ENCODE peak calls at places on chromosomes 11 and 22, in four cellular contexts. L, K, T and J are unnamed samples.

GRCh38 chr11:40290031-40290650 is 1169.3 kb downstream of the LRRC4C start:
- DNase-seq in L (no peak), K (no peak), T (no peak), J (no peak)

GRCh38 chr22:49328076-49328475 is 499.6 kb downstream of the BRD1 start:
- DNase-seq in L (no peak), K (no peak), T (no peak), J (no peak)

GRCh38 chr22:41687901-41688364 is 734 bp downstream of the SNU13 start:
- DNase-seq in L (no peak), K (peak; percentile 54), T (no peak), J (no peak)

GRCh38 chr11:494761-495536 is 12.1 kb downstream of the RNH1 start:
- DNase-seq in L (no peak), K (no peak), T (no peak), J (no peak)

GRCh38 chr11:26820739-26821138 is 98.9 kb upstream of the SLC5A12 start:
- DNase-seq in L (no peak), K (no peak), T (no peak), J (no peak)

GRCh38 chr22:38513063-38513462 is 7.0 kb upstream of the DDX17 start:
- DNase-seq in L (no peak), K (peak; percentile 31), T (peak; percentile 42), J (peak; percentile 63)

GRCh38 chr11:63698976-63699733 is 17.9 kb downstream of the RTN3 start:
- DNase-seq in L (no peak), K (no peak), T (no peak), J (no peak)

GRCh38 chr11:83979593-83979992 is 693.4 kb upstream of the CCDC90B start:
- DNase-seq in L (no peak), K (no peak), T (no peak), J (no peak)

GRCh38 chr11:75350743-75351540 is 519 bp downstream of the ARRB1 start:
- DNase-seq in L (no peak), K (peak; percentile 61), T (no peak), J (peak; percentile 56)

GRCh38 chr11:72233056-72233772 is 8.6 kb downstream of the INPPL1 start:
- DNase-seq in L (no peak), K (no peak), T (no peak), J (no peak)

GRCh38 chr22:17007257-17007656 is 765 bp downstream of the GAB4 start:
- DNase-seq in L (no peak), K (no peak), T (no peak), J (no peak)

GRCh38 chr22:38180841-38181452 is 683 bp downstream of the PLA2G6 start:
- DNase-seq in L (no peak), K (peak; percentile 48), T (no peak), J (no peak)

GRCh38 chr11:75475767-75476650 is 43.0 kb upstream of the KLHL35 start:
- DNase-seq in L (no peak), K (no peak), T (no peak), J (no peak)

GRCh38 chr11:78365381-78365792 is 52.2 kb downstream of the GAB2 start:
- DNase-seq in L (no peak), K (no peak), T (peak; percentile 13), J (peak; percentile 67)

GRCh38 chr22:17789379-17790200 is 15.3 kb upstream of the BID start:
- DNase-seq in L (no peak), K (no peak), T (no peak), J (no peak)

GRCh38 chr11:93225642-93226041 is 27.9 kb upstream of the SLC36A4 start:
- DNase-seq in L (no peak), K (no peak), T (no peak), J (no peak)

GRCh38 chr11:111602865-111603632 is 800 bp downstream of the SIK2 start:
- DNase-seq in L (no peak), K (peak; percentile 43), T (no peak), J (peak; percentile 50)

GRCh38 chr11:56404393-56404792 is 8.1 kb upstream of the OR5AL1 start:
- DNase-seq in L (no peak), K (no peak), T (no peak), J (no peak)

GRCh38 chr11:12871788-12872321 is 137.3 kb upstream of the RASSF10 start:
- DNase-seq in L (no peak), K (no peak), T (no peak), J (no peak)

GRCh38 chr11:36425593-36426206 is 84.4 kb downstream of the TRAF6 start:
- DNase-seq in L (no peak), K (no peak), T (no peak), J (no peak)

GRCh38 chr11:19935507-19935906 is 222.9 kb downstream of the NAV2 start:
- DNase-seq in L (no peak), K (no peak), T (no peak), J (peak; percentile 46)

GRCh38 chr11:28834877-28835276 is 726.7 kb downstream of the METTL15 start:
- DNase-seq in L (no peak), K (no peak), T (no peak), J (no peak)

GRCh38 chr11:9075441-9076000 is 15.9 kb downstream of the SCUBE2 start:
- DNase-seq in L (no peak), K (no peak), T (no peak), J (no peak)

GRCh38 chr11:110069158-110069737 is 23.9 kb upstream of the ZC3H12C start:
- DNase-seq in L (no peak), K (no peak), T (no peak), J (no peak)

GRCh38 chr22:25650834-25651233 is 86.4 kb downstream of the GRK3 start:
- DNase-seq in L (peak; percentile 24), K (no peak), T (no peak), J (no peak)

GRCh38 chr22:45722006-45722405 is 50.4 kb downstream of the ATXN10 start:
- DNase-seq in L (peak; percentile 13), K (no peak), T (no peak), J (no peak)

GRCh38 chr22:45718391-45718790 is 46.8 kb downstream of the ATXN10 start:
- DNase-seq in L (no peak), K (no peak), T (no peak), J (no peak)

GRCh38 chr22:45720875-45721378 is 49.3 kb downstream of the ATXN10 start:
- DNase-seq in L (no peak), K (no peak), T (no peak), J (no peak)

GRCh38 chr22:45717787-45718186 is 46.2 kb downstream of the ATXN10 start:
- DNase-seq in L (no peak), K (no peak), T (no peak), J (no peak)
- TF ChIP-seq NR2C2 in L (no peak), K (no peak), T (no peak), J (no peak)

DNA sequence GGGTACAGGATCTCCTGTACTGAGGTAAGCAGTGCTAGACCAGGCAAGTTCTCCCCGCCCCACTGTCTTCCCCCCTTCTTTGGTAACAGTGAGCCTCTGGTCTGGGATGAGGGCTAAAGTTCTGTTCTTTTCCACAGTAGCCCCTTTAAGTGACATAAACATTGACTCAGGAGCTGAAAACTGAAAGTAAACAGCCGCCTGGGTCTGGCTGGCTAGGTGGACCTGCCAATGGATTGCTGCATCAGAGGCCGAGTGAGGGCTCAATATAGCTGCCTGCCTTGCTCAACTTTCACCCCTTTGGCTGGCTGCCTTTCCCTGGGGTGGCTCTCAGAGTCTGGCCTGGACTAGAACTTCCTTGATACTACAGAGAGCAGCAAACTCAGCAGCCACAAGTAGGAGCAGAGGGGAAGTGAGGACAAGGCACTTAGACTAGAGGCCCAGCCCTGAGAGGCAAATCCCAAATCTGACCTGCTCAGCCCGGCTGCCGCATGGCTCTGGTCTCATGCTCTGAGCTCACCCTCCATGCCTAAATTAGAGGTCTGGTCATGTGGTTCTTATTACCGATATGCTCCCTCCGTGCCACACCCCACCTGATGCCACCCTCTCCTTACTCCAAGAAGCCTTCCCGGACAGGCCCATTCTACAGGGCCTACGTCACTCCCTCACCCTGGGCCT is 9.6 kb upstream of the UCP3 start:
- DNase-seq in L (no peak), K (no peak), T (peak; percentile 89), J (no peak)
- TF ChIP-seq MAX in L (no peak), K (no peak), T (peak; percentile 53), J (no peak)

DNA sequence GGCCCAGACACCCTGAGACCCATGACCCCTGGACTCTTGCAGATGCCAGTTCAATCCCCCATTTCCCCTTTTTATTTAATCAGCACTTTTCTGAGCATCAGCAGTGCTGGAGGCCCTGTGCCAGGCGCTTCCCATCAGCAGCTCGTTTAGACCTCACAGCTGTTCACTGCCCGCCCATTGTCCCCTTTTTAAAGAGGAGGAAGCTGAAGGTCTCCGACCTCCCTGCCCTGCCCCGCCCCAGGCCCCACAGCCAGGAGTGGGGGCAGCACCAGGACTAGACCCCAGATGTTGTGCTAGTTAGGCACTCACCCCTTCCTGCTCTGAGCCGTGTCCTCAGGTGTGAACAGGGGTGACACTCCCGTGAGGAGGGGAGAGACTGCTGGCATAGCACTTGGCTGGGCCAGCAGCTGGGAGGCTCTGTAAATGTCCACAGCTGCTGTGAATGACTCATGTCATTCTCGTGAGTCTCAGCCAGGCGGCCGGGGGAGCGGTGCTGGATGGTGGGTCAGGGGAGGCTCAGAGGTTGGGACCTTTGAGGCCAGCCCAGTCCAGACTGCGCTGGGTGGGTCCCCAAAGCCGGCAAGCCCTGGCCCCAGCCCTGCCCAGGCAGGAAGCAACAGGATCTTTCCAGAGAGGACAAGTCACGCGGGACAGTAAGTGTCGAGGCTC is 19.9 kb downstream of the EMID1 start:
- DNase-seq in L (no peak), K (no peak), T (no peak), J (no peak)
- TF ChIP-seq NR2C2 in L (no peak), K (no peak), T (no peak), J (no peak)

GRCh38 chr11:132853886-132854285 is 678.4 kb downstream of the OPCML start:
- DNase-seq in L (no peak), K (no peak), T (no peak), J (no peak)

GRCh38 chr11:132855516-132855915 is 676.8 kb downstream of the OPCML start:
- DNase-seq in L (no peak), K (no peak), T (no peak), J (no peak)

GRCh38 chr11:132850106-132850505 is 682.2 kb downstream of the OPCML start:
- DNase-seq in L (no peak), K (no peak), T (no peak), J (no peak)

GRCh38 chr11:132851247-132851646 is 681.1 kb downstream of the OPCML start:
- DNase-seq in L (no peak), K (no peak), T (no peak), J (no peak)

GRCh38 chr11:132852361-132852760 is 679.9 kb downstream of the OPCML start:
- DNase-seq in L (no peak), K (no peak), T (no peak), J (no peak)
- TF ChIP-seq MAX in L (no peak), K (no peak), T (no peak), J (no peak)

DNA sequence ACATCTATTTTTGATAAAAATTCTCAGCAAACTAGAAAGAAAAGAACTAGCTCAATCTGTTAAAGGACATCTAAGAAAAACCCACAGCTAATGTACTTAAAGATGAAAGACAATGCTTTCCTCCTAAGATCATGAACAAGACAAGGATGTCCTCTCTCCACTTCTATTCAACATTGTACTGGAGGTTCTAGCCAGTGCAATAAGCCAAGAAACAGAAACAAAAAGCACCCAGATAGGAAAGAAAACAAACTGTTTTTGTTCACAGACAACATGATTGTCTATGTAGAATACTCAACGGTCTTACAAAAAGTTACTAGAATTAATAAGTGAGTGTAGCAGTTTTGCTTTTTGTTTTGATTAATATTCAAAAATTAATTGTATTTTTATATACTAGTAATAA is 7.8 kb downstream of the CD3D start:
- DNase-seq in L (no peak), K (no peak), T (no peak), J (no peak)
- TF ChIP-seq NR2C2 in L (no peak), K (no peak), T (no peak), J (no peak)